ENCODE peak calls at places on chromosomes 3 and 15, in eight cellular contexts. P is NCI-H2081; W is foreskin keratinocyte; M is activated effector memory CD4-positive, alpha-beta T cell treated with anti-CD3 and anti-CD28 coated beads, Interleukin-2, amount 50 U/mL, for 16 hours; Q is heart left ventricle; N is colonic mucosa; I is NCI-H1436; Y is fibroblast of the aortic adventitia. G is an unnamed sample.
A peak's percentile ranks its signal among the peaks of the same experiment; 100 is the strongest.

GRCh38 chr3:53195602-53196574 is 34.9 kb downstream of the PRKCD start:
- DNase-seq in Y (peak; percentile 39), N (peak; percentile 44), Q (peak; percentile 53), M (peak; percentile 85), W (no peak), I (no peak), P (peak; percentile 28), G (peak; percentile 74)

GRCh38 chr3:193816656-193817311 is 223.8 kb downstream of the OPA1 start:
- DNase-seq in P (peak; percentile 78), N (peak; percentile 86), I (peak; percentile 31), Y (peak; percentile 27), Q (peak; percentile 92), W (no peak), M (no peak), G (peak; percentile 54)

GRCh38 chr3:14358426-14359211 is 43.8 kb upstream of the SLC6A6 start:
- DNase-seq in M (no peak), Y (peak; percentile 81), P (peak; percentile 15), Q (peak; percentile 82), W (no peak), N (peak; percentile 41), I (no peak), G (peak; percentile 86)

GRCh38 chr3:125010393-125010792 is 45.4 kb downstream of the HEG1 start:
- DNase-seq in Y (no peak), I (no peak), P (no peak), M (no peak), N (no peak), W (no peak), Q (no peak), G (no peak)

GRCh38 chr3:13583251-13584180 is 34.6 kb downstream of the FBLN2 start:
- DNase-seq in M (no peak), I (no peak), Y (no peak), P (no peak), N (no peak), W (no peak), Q (no peak), G (no peak)

GRCh38 chr3:8663177-8664061 is 18.8 kb upstream of the SSUH2 start:
- DNase-seq in P (peak; percentile 57), Y (peak; percentile 75), W (peak; percentile 60), N (peak; percentile 65), Q (peak; percentile 60), M (peak; percentile 74), I (peak; percentile 3), G (peak; percentile 85)

GRCh38 chr15:78004919-78005634 is 72.4 kb downstream of the TBC1D2B start:
- DNase-seq in M (no peak), I (no peak), N (peak; percentile 52), P (peak; percentile 43), W (peak; percentile 33), Q (peak; percentile 89), Y (peak; percentile 85), G (no peak)

GRCh38 chr3:17469520-17469919 is 272.9 kb downstream of the TBC1D5 start:
- DNase-seq in P (no peak), Q (no peak), I (no peak), W (peak; percentile 56), M (no peak), N (no peak), Y (no peak), G (no peak)

GRCh38 chr3:64022451-64023186 is 675 bp downstream of the PSMD6 start:
- DNase-seq in I (no peak), P (no peak), W (no peak), Y (peak; percentile 20), N (peak; percentile 20), Q (no peak), M (peak; percentile 71), G (no peak)

GRCh38 chr15:84911879-84912660 is 27.6 kb downstream of the SLC28A1 start:
- DNase-seq in M (no peak), W (peak; percentile 92), Y (peak; percentile 100), I (no peak), N (peak; percentile 60), P (no peak), Q (peak; percentile 94), G (peak; percentile 100)

GRCh38 chr15:92603278-92603677 is 52.3 kb downstream of the FAM174B start:
- DNase-seq in Y (no peak), Q (no peak), M (peak; percentile 47), I (no peak), N (no peak), W (no peak), P (no peak), G (no peak)

GRCh38 chr3:112115806-112116383 is 17.2 kb downstream of the GCSAM start:
- DNase-seq in Y (no peak), I (no peak), W (no peak), M (no peak), P (no peak), N (no peak), Q (no peak), G (no peak)

GRCh38 chr15:68672781-68673205 is 94.0 kb downstream of the CORO2B start:
- DNase-seq in I (no peak), W (no peak), Y (peak; percentile 16), M (no peak), N (no peak), P (no peak), Q (no peak), G (peak; percentile 50)

GRCh38 chr3:135473449-135473848 is 492.1 kb upstream of the PPP2R3A start:
- DNase-seq in Y (no peak), N (no peak), M (no peak), P (no peak), I (no peak), W (no peak), Q (no peak), G (no peak)

GRCh38 chr3:148902173-148902791 is 37.2 kb downstream of the CPA3 start:
- DNase-seq in Q (no peak), Y (peak; percentile 60), W (peak; percentile 19), P (no peak), N (no peak), M (no peak), I (no peak), G (no peak)

GRCh38 chr3:126781889-126782491 is 78.0 kb downstream of the CHCHD6 start:
- DNase-seq in N (no peak), P (no peak), Q (no peak), W (peak; percentile 74), Y (peak; percentile 96), M (no peak), I (no peak), G (peak; percentile 4)

GRCh38 chr3:149332227-149332765 is 1.1 kb downstream of the TM4SF18 start:
- DNase-seq in M (no peak), Q (no peak), P (no peak), N (no peak), W (no peak), Y (peak; percentile 18), I (no peak), G (no peak)

GRCh38 chr3:184691397-184692131 is 20.3 kb downstream of the MAGEF1 start:
- DNase-seq in I (no peak), Y (peak; percentile 58), W (no peak), N (no peak), M (no peak), Q (peak; percentile 52), P (no peak), G (no peak)